ENCODE peak calls at places on chromosomes 3 and 15, in four cellular contexts. U is GM12878, W is K562, O is SK-N-SH. V is an unnamed sample.

GRCh38 chr3:12370758-12371157 is 81.9 kb downstream of the PPARG start:
- DNase-seq in W (no peak), U (no peak), O (peak; percentile 2), V (no peak)

GRCh38 chr3:169965562-169965961 is 1.0 kb upstream of the SEC62 start:
- DNase-seq in U (no peak), W (no peak), O (no peak), V (no peak)

GRCh38 chr15:40070608-40071218 is 31.7 kb upstream of the SRP14 start:
- DNase-seq in O (no peak), W (no peak), U (no peak), V (no peak)

GRCh38 chr3:108022316-108023150 is 68.3 kb downstream of the CD47 start:
- DNase-seq in U (no peak), W (no peak), O (no peak), V (no peak)

GRCh38 chr3:3068358-3068881 is 41.8 kb downstream of the IL5RA start:
- DNase-seq in O (no peak), U (no peak), W (no peak), V (no peak)

GRCh38 chr15:77857419-77857818 is 220.1 kb downstream of the TBC1D2B start:
- DNase-seq in W (no peak), U (no peak), O (no peak), V (no peak)

GRCh38 chr3:142251951-142252350 is 26.6 kb upstream of the GK5 start:
- DNase-seq in U (no peak), W (no peak), O (no peak), V (no peak)

GRCh38 chr3:12471228-12471627 is 13.1 kb upstream of the TSEN2 start:
- DNase-seq in O (no peak), W (no peak), U (no peak), V (no peak)

GRCh38 chr3:124409650-124410275 is 320.5 kb upstream of the UMPS start:
- DNase-seq in O (no peak), U (no peak), W (no peak), V (no peak)

GRCh38 chr15:31300208-31300661 is 26.4 kb upstream of the KLF13 start:
- DNase-seq in W (no peak), O (peak; percentile 72), U (no peak), V (peak; percentile 37)

GRCh38 chr3:87270908-87271727 is 5.3 kb downstream of the POU1F1 start:
- DNase-seq in O (no peak), W (no peak), U (no peak), V (no peak)

GRCh38 chr3:39808467-39809180 is 785 bp upstream of the MYRIP start:
- DNase-seq in O (peak; percentile 40), U (no peak), W (peak; percentile 3), V (peak; percentile 64)

GRCh38 chr15:68620721-68621528 is 42.1 kb downstream of the CORO2B start:
- DNase-seq in U (no peak), W (no peak), O (no peak), V (no peak)

GRCh38 chr3:152048826-152049225 is 175.4 kb downstream of the SUCNR1 start:
- DNase-seq in U (no peak), W (no peak), O (no peak), V (no peak)

GRCh38 chr3:196274585-196274984 is 12.9 kb downstream of the PCYT1A start:
- DNase-seq in U (peak; percentile 84), W (peak; percentile 84), O (no peak), V (no peak)

GRCh38 chr3:175129126-175129525 is 270.0 kb downstream of the NAALADL2 start:
- DNase-seq in W (no peak), O (no peak), U (no peak), V (no peak)

GRCh38 chr3:194573680-194574437 is 59.4 kb downstream of the TMEM44 start:
- DNase-seq in U (no peak), O (peak; percentile 66), W (peak; percentile 70), V (peak; percentile 48)

GRCh38 chr3:13705702-13706280 is 156.9 kb downstream of the FBLN2 start:
- DNase-seq in U (no peak), O (no peak), W (no peak), V (peak; percentile 22)

GRCh38 chr3:97719156-97719821 is 45.3 kb upstream of the ARL6 start:
- DNase-seq in O (peak; percentile 60), W (peak; percentile 66), U (peak; percentile 11), V (peak; percentile 23)

GRCh38 chr15:56568466-56569167 is 103.7 kb upstream of the MNS1 start:
- DNase-seq in W (no peak), U (no peak), O (no peak), V (no peak)

GRCh38 chr3:81968628-81969027 is 207.2 kb upstream of the GBE1 start:
- DNase-seq in O (no peak), U (no peak), W (no peak), V (no peak)

GRCh38 chr15:70799667-70800450 is 36.5 kb upstream of the UACA start:
- DNase-seq in U (no peak), W (no peak), O (no peak), V (no peak)

GRCh38 chr15:42858999-42859789 is 61.4 kb downstream of the TTBK2 start:
- DNase-seq in O (no peak), U (no peak), W (no peak), V (no peak)
- TF ChIP-seq NRF1 in O (no peak), U (no peak), W (no peak), V (no peak)

DNA sequence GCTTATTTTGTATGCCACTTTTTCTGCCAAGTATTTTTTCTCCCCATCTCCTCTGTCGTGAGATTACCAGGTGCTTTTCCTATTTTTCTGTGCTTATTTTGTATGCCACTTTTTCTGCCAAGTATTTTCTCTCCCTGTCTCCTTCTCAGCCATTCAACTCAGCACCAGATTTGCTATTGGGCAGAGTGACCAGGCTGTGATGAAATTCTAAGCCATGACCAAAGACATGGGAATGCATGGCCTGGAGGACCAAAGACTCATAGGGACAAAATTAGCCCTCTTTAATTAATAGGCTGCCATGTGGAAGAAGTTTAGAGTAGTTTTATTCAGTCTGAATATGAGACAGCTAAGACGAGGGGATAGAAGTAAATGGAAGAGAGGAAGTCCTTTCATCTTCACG is 257.4 kb downstream of the SQOR start:
- DNase-seq in O (no peak), U (no peak), W (no peak), V (no peak)
- TF ChIP-seq NRF1 in O (no peak), U (no peak), W (no peak), V (no peak)

DNA sequence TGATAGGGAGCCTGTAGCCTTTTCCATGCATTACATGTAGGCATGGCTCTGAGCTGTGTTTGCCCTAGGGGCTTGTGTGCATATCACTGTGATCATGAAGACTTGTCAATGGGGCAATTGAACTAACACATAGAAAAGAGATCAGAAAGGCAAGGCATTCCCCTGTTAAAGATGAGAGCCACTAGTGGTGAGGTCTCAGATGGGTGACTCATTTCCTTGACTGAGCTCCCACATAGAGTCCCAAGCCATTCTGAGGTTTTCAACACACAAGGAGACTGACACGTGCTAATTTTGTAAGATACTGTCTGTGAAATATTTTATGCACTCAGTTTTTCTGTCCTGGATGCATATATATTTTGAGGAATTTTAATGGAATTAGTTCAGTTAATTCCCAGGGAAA is 53.8 kb downstream of the SAMMSON start:
- DNase-seq in O (no peak), W (no peak), U (no peak), V (no peak)
- TF ChIP-seq NRF1 in O (no peak), W (no peak), U (no peak), V (no peak)

DNA sequence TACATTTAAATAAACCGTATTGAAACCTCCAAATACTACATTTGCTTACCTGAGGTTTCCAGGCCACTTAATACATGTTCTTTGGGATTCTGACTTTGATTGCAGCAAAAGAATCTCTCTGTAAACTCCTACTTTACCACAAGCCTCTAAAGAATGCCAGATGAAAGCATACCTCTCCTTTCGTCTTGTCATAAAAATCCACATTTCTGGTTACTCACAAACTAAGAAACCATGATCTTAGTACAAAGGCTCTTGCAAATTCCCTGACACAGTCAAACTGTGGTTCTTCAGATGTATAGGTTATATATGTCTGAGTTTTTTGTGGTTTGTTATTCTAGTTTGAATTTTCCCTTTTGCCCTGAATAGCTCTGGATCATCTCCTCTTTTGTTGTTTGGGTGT is 188.4 kb downstream of the RAP2B start:
- DNase-seq in O (no peak), U (no peak), W (no peak), V (no peak)
- TF ChIP-seq NRF1 in O (no peak), U (no peak), W (no peak), V (no peak)

GRCh38 chr15:34838282-34838681 is 42.9 kb upstream of the ACTC1 start:
- DNase-seq in W (no peak), O (no peak), U (no peak), V (no peak)

GRCh38 chr15:34837246-34838016 is 42.1 kb upstream of the ACTC1 start:
- DNase-seq in O (no peak), U (no peak), W (peak; percentile 49), V (no peak)

DNA sequence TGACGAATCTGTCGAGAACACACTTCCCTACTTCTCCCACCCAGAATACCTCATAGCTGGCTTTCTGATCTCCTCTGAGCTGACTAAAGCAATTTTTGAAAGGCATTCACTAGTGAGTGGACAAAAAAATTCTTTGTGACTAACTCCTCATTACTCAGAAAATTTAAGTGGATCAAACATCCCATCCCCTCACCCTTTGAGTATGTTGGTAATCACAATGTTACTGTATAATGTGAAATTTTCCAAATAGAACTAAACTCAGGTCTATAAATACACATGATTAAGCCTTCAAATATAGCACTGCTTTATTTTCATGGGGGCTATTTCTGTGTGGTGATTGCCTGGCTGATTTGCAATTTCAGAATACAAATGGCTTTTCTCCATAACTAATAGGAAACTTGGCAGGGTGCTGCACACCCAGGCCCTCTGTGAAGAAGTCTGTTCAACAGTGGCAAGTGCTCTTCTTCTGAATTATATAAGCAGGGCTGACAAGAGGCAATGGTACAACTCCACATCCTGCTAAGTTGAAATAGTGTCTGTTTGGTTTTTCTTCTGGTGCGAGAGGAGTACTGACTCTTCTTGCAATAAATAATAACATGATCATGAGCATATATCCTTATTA is 46.0 kb upstream of the ACTC1 start:
- DNase-seq in O (no peak), U (no peak), W (no peak), V (no peak)
- TF ChIP-seq NRF1 in O (no peak), U (no peak), W (no peak), V (no peak)

V was measured in H1.